ENCODE peak calls at places on chromosomes 12 and 14, in ten cellular contexts. Q is neural progenitor cell, V is A549, R is spleen, H is AG10803, X is GM12864, M is right atrium auricular region, G is astrocyte, O is HepG2, F is IMR-90. B is an unnamed sample.

GRCh38 chr12:100758083-100758482 is 36.5 kb upstream of the ANO4 start:
- DNase-seq in Q (no peak), R (no peak), F (no peak), X (no peak), O (no peak), H (no peak), M (no peak), G (no peak), V (no peak), B (no peak)

GRCh38 chr12:15856097-15856982 is 25.8 kb upstream of the STRAP start:
- DNase-seq in V (peak; percentile 31), Q (peak; percentile 68), X (peak; percentile 31), R (no peak), G (peak; percentile 29), F (peak; percentile 76), H (peak; percentile 67), O (peak; percentile 63), M (no peak), B (peak; percentile 27)

GRCh38 chr12:54360717-54361456 is 3.4 kb downstream of the GPR84 start:
- DNase-seq in Q (peak; percentile 95), F (peak; percentile 82), V (peak; percentile 78), G (peak; percentile 60), R (peak; percentile 86), X (no peak), O (peak; percentile 82), M (no peak), H (peak; percentile 71), B (no peak)

GRCh38 chr14:77124345-77125274 is 17.0 kb downstream of the ZDHHC22 start:
- DNase-seq in F (peak; percentile 16), X (no peak), Q (peak; percentile 82), H (no peak), R (peak; percentile 92), O (no peak), M (peak; percentile 61), G (no peak), V (no peak), B (peak; percentile 79)

GRCh38 chr12:95815635-95816212 is 25.2 kb upstream of the NTN4 start:
- DNase-seq in O (peak; percentile 36), X (no peak), M (no peak), R (no peak), V (peak; percentile 43), G (peak; percentile 21), Q (no peak), H (peak; percentile 54), F (peak; percentile 62), B (peak; percentile 41)

GRCh38 chr12:116718578-116719454 is 19.1 kb downstream of the SPRING1 start:
- DNase-seq in X (no peak), R (no peak), Q (no peak), V (no peak), G (peak; percentile 76), H (peak; percentile 49), M (no peak), F (peak; percentile 56), O (no peak), B (no peak)

GRCh38 chr14:100899841-100900771 is 3.4 kb downstream of the RTL1 start:
- DNase-seq in X (no peak), G (no peak), Q (peak; percentile 77), V (no peak), R (peak; percentile 31), H (no peak), O (peak; percentile 91), F (no peak), M (peak; percentile 58), B (peak; percentile 14)

GRCh38 chr12:67720383-67720856 is 71.9 kb downstream of the DYRK2 start:
- DNase-seq in V (no peak), R (no peak), O (no peak), X (no peak), Q (no peak), G (peak; percentile 80), F (peak; percentile 76), H (peak; percentile 83), M (peak; percentile 65), B (no peak)

GRCh38 chr12:83461326-83461985 is 774.8 kb downstream of the TMTC2 start:
- DNase-seq in R (no peak), F (no peak), Q (no peak), V (no peak), G (no peak), H (no peak), M (no peak), X (no peak), O (no peak), B (no peak)

GRCh38 chr12:25615119-25615518 is 62.0 kb upstream of the LMNTD1 start:
- DNase-seq in M (no peak), X (no peak), R (no peak), V (no peak), H (peak; percentile 78), O (no peak), G (peak; percentile 89), Q (no peak), F (peak; percentile 97), B (no peak)

GRCh38 chr14:103116645-103117044 is 6.6 kb upstream of the TNFAIP2 start:
- DNase-seq in F (no peak), G (no peak), H (no peak), Q (no peak), X (no peak), M (no peak), V (no peak), O (no peak), R (no peak), B (no peak)

GRCh38 chr12:114163766-114164165 is 197.6 kb upstream of the RBM19 start:
- DNase-seq in Q (no peak), M (no peak), G (peak; percentile 16), F (peak; percentile 93), R (no peak), V (peak; percentile 19), O (peak; percentile 38), X (no peak), H (peak; percentile 90), B (no peak)

GRCh38 chr14:90398315-90398811 is 1.5 kb downstream of the CALM1 start:
- DNase-seq in X (no peak), G (no peak), R (peak; percentile 92), V (no peak), M (no peak), O (no peak), H (no peak), F (no peak), Q (peak; percentile 61), B (peak; percentile 51)

GRCh38 chr12:26109343-26109841 is 15.4 kb downstream of the BHLHE41 start:
- DNase-seq in X (no peak), V (no peak), R (no peak), M (no peak), H (no peak), G (no peak), F (peak; percentile 81), O (no peak), Q (no peak), B (no peak)

GRCh38 chr12:44960423-44960822 is 84.3 kb upstream of the NELL2 start:
- DNase-seq in F (no peak), V (no peak), G (no peak), R (no peak), Q (no peak), M (no peak), H (no peak), X (no peak), O (no peak), B (no peak)
- TF ChIP-seq CTCF in F (no peak), V (no peak), G (no peak), R (no peak), Q (no peak), M (no peak), H (no peak), X (no peak), O (no peak), B (no peak)

GRCh38 chr14:93790966-93791365 is 2.7 kb upstream of the PRIMA1 start:
- DNase-seq in G (no peak), M (no peak), H (no peak), R (no peak), Q (no peak), O (no peak), F (no peak), X (no peak), V (no peak), B (no peak)
- TF ChIP-seq CTCF in G (no peak), M (no peak), H (no peak), R (no peak), Q (no peak), O (no peak), F (no peak), X (no peak), V (no peak), B (no peak)

DNA sequence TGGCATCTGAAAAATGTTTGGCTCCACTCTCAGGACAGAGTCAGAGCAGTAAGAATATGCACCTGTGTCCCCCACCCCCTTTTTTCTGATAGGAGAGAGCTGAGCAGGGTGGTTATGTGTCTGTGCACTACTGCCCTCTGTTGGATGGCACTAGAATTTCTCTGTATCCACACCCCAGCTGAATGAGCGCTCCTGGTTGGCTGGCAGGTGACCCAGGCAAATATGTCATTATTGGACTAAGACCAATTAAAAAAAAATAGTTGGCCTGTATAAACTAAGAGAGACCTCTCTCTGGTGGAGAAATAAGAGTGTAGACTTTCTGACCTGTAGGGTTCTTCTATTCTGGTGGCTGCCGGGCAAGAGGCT is 107.0 kb downstream of the PTCSC3 start:
- DNase-seq in F (peak; percentile 17), V (peak; percentile 45), M (no peak), H (peak; percentile 32), R (no peak), O (peak; percentile 74), X (no peak), G (peak; percentile 36), Q (peak; percentile 71), B (peak; percentile 50)
- TF ChIP-seq CTCF in F (peak; percentile 43), V (peak; percentile 62), M (peak; percentile 62), H (peak; percentile 65), R (peak; percentile 17), O (peak; percentile 86), X (peak; percentile 83), G (peak; percentile 64), Q (peak; percentile 86), B (peak; percentile 83)

DNA sequence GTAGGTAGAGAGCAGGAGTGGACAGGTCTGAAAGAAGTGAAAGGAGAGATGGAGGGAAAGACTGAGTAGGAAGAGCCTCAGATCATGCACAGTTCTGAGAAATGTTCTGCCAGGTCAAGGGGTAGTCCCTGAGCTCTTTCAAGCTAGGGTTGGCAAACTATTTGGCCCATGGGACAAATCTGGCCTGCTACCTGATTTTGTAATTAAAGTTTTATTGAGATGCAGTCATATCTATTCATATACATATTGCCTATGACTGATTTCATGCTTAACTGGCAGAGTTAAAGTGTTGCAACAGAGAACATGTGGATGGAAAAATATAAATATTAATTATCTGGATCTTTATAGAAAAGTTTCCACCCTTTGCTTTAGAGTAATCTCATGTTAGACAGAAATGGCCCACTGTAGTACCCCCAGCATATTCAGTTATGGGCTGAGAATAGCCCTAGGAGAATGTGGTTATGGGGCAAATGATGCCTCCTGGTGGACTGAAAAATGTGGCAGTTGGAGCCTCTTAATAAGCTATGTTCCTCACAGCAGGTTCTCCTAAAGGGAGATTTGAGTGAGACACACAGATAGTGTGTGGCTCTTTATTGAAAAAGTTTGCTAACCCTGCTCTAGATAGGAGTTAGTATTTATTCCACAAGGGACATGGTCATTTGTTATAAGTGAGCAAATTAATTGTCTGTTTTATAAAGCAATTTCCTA is 476.9 kb downstream of the LRIG3 start:
- DNase-seq in X (no peak), M (no peak), V (no peak), G (no peak), F (peak; percentile 13), Q (peak; percentile 42), H (peak; percentile 18), O (peak; percentile 28), R (no peak), B (peak; percentile 9)
- TF ChIP-seq CTCF in X (peak; percentile 65), M (peak; percentile 54), V (peak; percentile 18), G (peak; percentile 32), F (peak; percentile 44), Q (peak; percentile 62), H (peak; percentile 55), O (peak; percentile 52), R (peak; percentile 42), B (peak; percentile 54)

GRCh38 chr12:50326636-50327284 is 43.4 kb upstream of the LIMA1 start:
- DNase-seq in X (no peak), F (peak; percentile 72), M (no peak), V (no peak), R (no peak), G (peak; percentile 51), O (peak; percentile 65), H (peak; percentile 55), Q (no peak), B (no peak)
- TF ChIP-seq CTCF in X (no peak), F (no peak), M (no peak), V (peak; percentile 11), R (no peak), G (no peak), O (no peak), H (no peak), Q (no peak), B (no peak)

B was measured in GM13977.